ENCODE peak calls at places on chromosome 2, in seven cellular contexts. One of them, this sample, is unnamed.

GRCh38 chr2:3518496-3519254 is 656 bp downstream of the ADI1 start:
- DNase-seq in Panc1: peak
- DNase-seq in mucosa of descending colon: peak
- DNase-seq in HAP-1: peak
- DNase-seq in IMR-90: peak
- DNase-seq in cardiac fibroblast: peak
- DNase-seq in prostate gland: peak
- DNase-seq in this sample: peak

GRCh38 chr2:234422242-234422641 is 74.6 kb downstream of the ARL4C start:
- DNase-seq in mucosa of descending colon: no peak
- DNase-seq in prostate gland: no peak
- DNase-seq in IMR-90: peak
- DNase-seq in Panc1: peak
- DNase-seq in cardiac fibroblast: peak
- DNase-seq in HAP-1: no peak
- DNase-seq in this sample: peak

GRCh38 chr2:3034856-3035255 is 342.8 kb downstream of the EIPR1 start:
- DNase-seq in Panc1: no peak
- DNase-seq in mucosa of descending colon: no peak
- DNase-seq in prostate gland: no peak
- DNase-seq in IMR-90: no peak
- DNase-seq in HAP-1: no peak
- DNase-seq in cardiac fibroblast: no peak
- DNase-seq in this sample: no peak

GRCh38 chr2:112153179-112153490 is 14.9 kb downstream of the FBLN7 start:
- DNase-seq in HAP-1: no peak
- DNase-seq in prostate gland: no peak
- DNase-seq in mucosa of descending colon: no peak
- DNase-seq in Panc1: no peak
- DNase-seq in IMR-90: no peak
- DNase-seq in cardiac fibroblast: no peak
- DNase-seq in this sample: no peak

GRCh38 chr2:23789012-23789411 is 137.9 kb downstream of the ATAD2B start:
- DNase-seq in prostate gland: no peak
- DNase-seq in cardiac fibroblast: no peak
- DNase-seq in HAP-1: no peak
- DNase-seq in IMR-90: peak
- DNase-seq in Panc1: no peak
- DNase-seq in mucosa of descending colon: no peak
- DNase-seq in this sample: no peak

GRCh38 chr2:191521608-191522208 is 156.2 kb upstream of the NABP1 start:
- DNase-seq in HAP-1: no peak
- DNase-seq in mucosa of descending colon: no peak
- DNase-seq in prostate gland: no peak
- DNase-seq in cardiac fibroblast: peak
- DNase-seq in IMR-90: peak
- DNase-seq in Panc1: peak
- DNase-seq in this sample: no peak

GRCh38 chr2:106147665-106148064 is 46.4 kb downstream of the UXS1 start:
- DNase-seq in Panc1: no peak
- DNase-seq in prostate gland: no peak
- DNase-seq in cardiac fibroblast: no peak
- DNase-seq in HAP-1: no peak
- DNase-seq in mucosa of descending colon: no peak
- DNase-seq in IMR-90: peak
- DNase-seq in this sample: no peak

GRCh38 chr2:9844581-9844980 is 1.3 kb downstream of the TAF1B start:
- DNase-seq in mucosa of descending colon: no peak
- DNase-seq in HAP-1: no peak
- DNase-seq in prostate gland: no peak
- DNase-seq in Panc1: no peak
- DNase-seq in IMR-90: peak
- DNase-seq in cardiac fibroblast: peak
- DNase-seq in this sample: peak

GRCh38 chr2:99809259-99809900 is 319.6 kb upstream of the REV1 start:
- DNase-seq in IMR-90: peak
- DNase-seq in mucosa of descending colon: no peak
- DNase-seq in Panc1: no peak
- DNase-seq in HAP-1: no peak
- DNase-seq in prostate gland: no peak
- DNase-seq in cardiac fibroblast: no peak
- DNase-seq in this sample: no peak

GRCh38 chr2:209933499-209934458 is 68.7 kb upstream of the RPE start:
- DNase-seq in Panc1: no peak
- DNase-seq in prostate gland: peak
- DNase-seq in mucosa of descending colon: no peak
- DNase-seq in IMR-90: peak
- DNase-seq in HAP-1: no peak
- DNase-seq in cardiac fibroblast: peak
- DNase-seq in this sample: peak

GRCh38 chr2:196249171-196249570 is 77.8 kb upstream of the STK17B start:
- DNase-seq in mucosa of descending colon: no peak
- DNase-seq in HAP-1: no peak
- DNase-seq in Panc1: no peak
- DNase-seq in prostate gland: no peak
- DNase-seq in cardiac fibroblast: no peak
- DNase-seq in IMR-90: peak
- DNase-seq in this sample: no peak

GRCh38 chr2:164692958-164693357 is 71.7 kb upstream of the GRB14 start:
- DNase-seq in Panc1: no peak
- DNase-seq in cardiac fibroblast: no peak
- DNase-seq in IMR-90: no peak
- DNase-seq in mucosa of descending colon: no peak
- DNase-seq in prostate gland: no peak
- DNase-seq in HAP-1: no peak
- DNase-seq in this sample: no peak

GRCh38 chr2:197615033-197615652 is 60.2 kb downstream of the RFTN2 start:
- DNase-seq in mucosa of descending colon: no peak
- DNase-seq in cardiac fibroblast: no peak
- DNase-seq in IMR-90: no peak
- DNase-seq in prostate gland: peak
- DNase-seq in HAP-1: no peak
- DNase-seq in Panc1: no peak
- DNase-seq in this sample: no peak

GRCh38 chr2:238636269-238637073 is 209.7 kb downstream of the ASB1 start:
- DNase-seq in mucosa of descending colon: no peak
- DNase-seq in prostate gland: no peak
- DNase-seq in IMR-90: peak
- DNase-seq in Panc1: no peak
- DNase-seq in HAP-1: no peak
- DNase-seq in cardiac fibroblast: no peak
- DNase-seq in this sample: peak

GRCh38 chr2:173589604-173590277 is 235.1 kb downstream of the CDCA7 start:
- DNase-seq in IMR-90: peak
- DNase-seq in HAP-1: no peak
- DNase-seq in prostate gland: no peak
- DNase-seq in Panc1: peak
- DNase-seq in mucosa of descending colon: no peak
- DNase-seq in cardiac fibroblast: peak
- DNase-seq in this sample: no peak

GRCh38 chr2:28691774-28692281 is 59.8 kb upstream of the PPP1CB start:
- DNase-seq in prostate gland: no peak
- DNase-seq in cardiac fibroblast: peak
- DNase-seq in mucosa of descending colon: no peak
- DNase-seq in HAP-1: peak
- DNase-seq in Panc1: no peak
- DNase-seq in IMR-90: peak
- DNase-seq in this sample: peak

GRCh38 chr2:161586517-161587167 is 37.6 kb upstream of the SLC4A10 start:
- DNase-seq in cardiac fibroblast: peak
- DNase-seq in IMR-90: peak
- DNase-seq in prostate gland: no peak
- DNase-seq in HAP-1: no peak
- DNase-seq in mucosa of descending colon: no peak
- DNase-seq in Panc1: peak
- DNase-seq in this sample: peak

GRCh38 chr2:108594132-108594981 is 60.1 kb downstream of the LIMS1 start:
- DNase-seq in Panc1: no peak
- DNase-seq in IMR-90: peak
- DNase-seq in cardiac fibroblast: peak
- DNase-seq in prostate gland: no peak
- DNase-seq in HAP-1: no peak
- DNase-seq in mucosa of descending colon: no peak
- DNase-seq in this sample: peak

GRCh38 chr2:214410918-214411554 is at the start of gene VWC2L:
- DNase-seq in cardiac fibroblast: peak
- DNase-seq in mucosa of descending colon: peak
- DNase-seq in Panc1: no peak
- DNase-seq in IMR-90: peak
- DNase-seq in prostate gland: peak
- DNase-seq in HAP-1: peak
- DNase-seq in this sample: peak
- H3K4me3 ChIP-seq in cardiac fibroblast: no peak
- H3K4me3 ChIP-seq in mucosa of descending colon: no peak
- H3K4me3 ChIP-seq in Panc1: no peak
- H3K4me3 ChIP-seq in IMR-90: no peak
- H3K4me3 ChIP-seq in prostate gland: no peak
- H3K4me3 ChIP-seq in HAP-1: no peak
- H3K4me3 ChIP-seq in this sample: no peak

GRCh38 chr2:231794383-231794782 is 8.1 kb downstream of the COPS7B start:
- DNase-seq in cardiac fibroblast: no peak
- DNase-seq in mucosa of descending colon: no peak
- DNase-seq in prostate gland: no peak
- DNase-seq in HAP-1: no peak
- DNase-seq in IMR-90: no peak
- DNase-seq in Panc1: no peak
- DNase-seq in this sample: no peak
- H3K4me3 ChIP-seq in cardiac fibroblast: no peak
- H3K4me3 ChIP-seq in mucosa of descending colon: no peak
- H3K4me3 ChIP-seq in prostate gland: no peak
- H3K4me3 ChIP-seq in HAP-1: no peak
- H3K4me3 ChIP-seq in IMR-90: no peak
- H3K4me3 ChIP-seq in Panc1: no peak
- H3K4me3 ChIP-seq in this sample: no peak

DNA sequence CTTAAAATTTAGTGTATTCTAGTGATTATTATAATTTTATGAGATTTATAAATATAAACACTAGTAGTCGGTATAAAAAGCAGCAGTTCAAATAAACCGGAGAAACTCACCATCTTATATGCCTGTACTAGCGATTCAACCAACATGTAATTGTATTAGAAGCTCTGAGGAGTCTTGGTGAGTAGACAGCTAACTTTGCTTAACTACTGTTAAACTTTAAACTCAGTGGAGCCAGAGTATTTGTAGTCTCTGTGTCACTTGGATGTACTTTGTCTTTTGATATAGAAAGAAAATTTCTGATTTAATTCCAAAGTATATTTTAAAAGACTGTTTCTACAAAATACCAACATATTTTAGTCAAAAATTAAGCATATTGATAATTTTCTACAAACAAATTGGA is 374.7 kb downstream of the NCKAP5 start:
- DNase-seq in HAP-1: no peak
- DNase-seq in cardiac fibroblast: no peak
- DNase-seq in IMR-90: no peak
- DNase-seq in mucosa of descending colon: no peak
- DNase-seq in prostate gland: no peak
- DNase-seq in Panc1: no peak
- DNase-seq in this sample: no peak
- H3K4me3 ChIP-seq in HAP-1: no peak
- H3K4me3 ChIP-seq in cardiac fibroblast: no peak
- H3K4me3 ChIP-seq in IMR-90: no peak
- H3K4me3 ChIP-seq in mucosa of descending colon: no peak
- H3K4me3 ChIP-seq in prostate gland: no peak
- H3K4me3 ChIP-seq in Panc1: no peak
- H3K4me3 ChIP-seq in this sample: no peak

GRCh38 chr2:216002693-216003092 is 10.7 kb downstream of the MREG start:
- DNase-seq in IMR-90: no peak
- DNase-seq in HAP-1: no peak
- DNase-seq in Panc1: no peak
- DNase-seq in cardiac fibroblast: no peak
- DNase-seq in prostate gland: no peak
- DNase-seq in mucosa of descending colon: no peak
- DNase-seq in this sample: no peak
- H3K4me3 ChIP-seq in IMR-90: no peak
- H3K4me3 ChIP-seq in HAP-1: no peak
- H3K4me3 ChIP-seq in Panc1: no peak
- H3K4me3 ChIP-seq in cardiac fibroblast: no peak
- H3K4me3 ChIP-seq in prostate gland: no peak
- H3K4me3 ChIP-seq in mucosa of descending colon: no peak
- H3K4me3 ChIP-seq in this sample: no peak